ENCODE peak calls at places on chromosomes 4 and X, in six cellular contexts. U is fibroblast of lung, O is choroid plexus epithelial cell, Z is osteocyte, D is GM12865, Y is mammary epithelial cell. P is an unnamed sample.
A peak's percentile ranks its signal among the peaks of the same experiment; 100 is the strongest.

GRCh38 chr4:81965911-81966310 is 407.9 kb downstream of the HNRNPD start:
- DNase-seq in U (no peak), O (no peak), Z (no peak), D (peak; percentile 3), Y (no peak), P (no peak)

GRCh38 chr4:117474987-117475386 is 389.6 kb upstream of the TRAM1L1 start:
- DNase-seq in U (no peak), O (no peak), Z (no peak), D (no peak), Y (peak; percentile 52), P (no peak)

GRCh38 chr4:176013466-176014247 is 52.0 kb upstream of the WDR17 start:
- DNase-seq in U (no peak), O (no peak), Z (no peak), D (peak; percentile 48), Y (no peak), P (no peak)

GRCh38 chrX:136525738-136526606 is 6.0 kb upstream of the VGLL1 start:
- DNase-seq in U (peak; percentile 93), O (peak; percentile 94), Z (no peak), D (no peak), Y (peak; percentile 59), P (no peak)

GRCh38 chr4:118373614-118374255 is 20.9 kb upstream of the PRSS12 start:
- DNase-seq in U (peak; percentile 51), O (peak; percentile 85), Z (no peak), D (peak; percentile 31), Y (no peak), P (no peak)

GRCh38 chr4:138835833-138836521 is 179.6 kb upstream of the NOCT start:
- DNase-seq in U (peak; percentile 7), O (peak; percentile 55), Z (no peak), D (peak; percentile 13), Y (peak; percentile 29), P (no peak)

GRCh38 chrX:2656243-2656836 is 34.8 kb upstream of the CD99 start:
- DNase-seq in U (no peak), O (no peak), Z (no peak), D (no peak), Y (no peak), P (no peak)

GRCh38 chrX:10750581-10750980 is 130.2 kb upstream of the MID1 start:
- DNase-seq in U (no peak), O (no peak), Z (no peak), D (no peak), Y (no peak), P (no peak)

GRCh38 chrX:16002185-16002584 is 121.2 kb upstream of the GRPR start:
- DNase-seq in U (no peak), O (peak; percentile 13), Z (no peak), D (no peak), Y (no peak), P (no peak)

GRCh38 chr4:122759639-122760310 is 27.3 kb downstream of the BBS12 start:
- DNase-seq in U (peak; percentile 58), O (peak; percentile 65), Z (no peak), D (no peak), Y (no peak), P (no peak)
- TF ChIP-seq CTCF in U (peak; percentile 61), O (peak; percentile 66), Z (peak; percentile 61), D (no peak), Y (peak; percentile 27), P (no peak)

DNA sequence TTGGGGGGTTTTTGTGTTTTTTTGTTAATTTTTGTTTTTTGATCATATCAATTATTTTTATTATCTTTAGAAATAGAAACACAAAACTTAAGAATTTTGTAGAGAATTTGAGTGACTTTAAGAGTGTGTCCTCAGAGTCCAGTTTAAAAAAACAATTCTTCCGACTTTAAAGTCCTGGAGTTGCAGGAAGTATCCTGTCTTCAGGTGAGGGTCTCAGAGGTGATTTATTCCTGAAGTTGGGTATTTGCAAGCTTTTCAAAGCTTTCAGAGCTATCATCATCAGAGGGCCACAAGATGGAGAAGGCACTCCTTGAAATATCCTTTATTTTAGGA is 23.0 kb downstream of the TLR10 start:
- DNase-seq in U (no peak), O (no peak), Z (no peak), D (no peak), Y (no peak), P (no peak)
- TF ChIP-seq CTCF in U (no peak), O (no peak), Z (peak; percentile 4), D (no peak), Y (no peak), P (no peak)

GRCh38 chrX:17805120-17805519 is 56.0 kb downstream of the RAI2 start:
- DNase-seq in U (no peak), O (no peak), Z (no peak), D (no peak), Y (no peak), P (no peak)
- TF ChIP-seq CTCF in U (no peak), O (peak; percentile 2), Z (no peak), D (no peak), Y (peak; percentile 4), P (no peak)

DNA sequence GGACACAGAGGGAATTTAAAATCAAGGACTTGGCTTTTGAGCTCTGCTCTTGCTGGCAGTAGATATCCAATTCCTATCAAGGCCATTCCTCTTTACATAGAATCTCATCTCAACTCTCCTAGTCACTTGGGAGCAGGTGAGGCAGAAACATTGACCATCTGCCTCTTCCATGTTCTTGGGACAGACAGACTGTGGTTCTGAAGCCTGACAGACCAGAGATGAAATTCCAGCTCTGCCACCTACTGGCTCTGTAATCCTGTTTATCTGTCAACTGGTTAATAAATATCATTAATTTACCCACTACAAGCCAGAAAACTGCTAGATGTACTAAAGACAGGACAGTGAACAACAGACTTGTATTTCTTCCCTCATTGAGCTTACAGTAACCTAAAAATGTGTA is 300.8 kb downstream of the ADGRL3 start:
- DNase-seq in U (peak; percentile 29), O (peak; percentile 73), Z (no peak), D (no peak), Y (peak; percentile 34), P (no peak)
- TF ChIP-seq CTCF in U (peak; percentile 28), O (peak; percentile 67), Z (peak; percentile 40), D (no peak), Y (peak; percentile 23), P (no peak)

GRCh38 chr4:74175379-74175778 is 17.5 kb downstream of the MTHFD2L start:
- DNase-seq in U (no peak), O (no peak), Z (no peak), D (no peak), Y (no peak), P (no peak)
- TF ChIP-seq CTCF in U (no peak), O (no peak), Z (no peak), D (no peak), Y (no peak), P (no peak)

GRCh38 chrX:153659268-153659667 is 12.3 kb downstream of the DUSP9 start:
- DNase-seq in U (no peak), O (no peak), Z (no peak), D (no peak), Y (no peak), P (no peak)

GRCh38 chrX:153657161-153657560 is 10.2 kb downstream of the DUSP9 start:
- DNase-seq in U (no peak), O (no peak), Z (no peak), D (no peak), Y (no peak), P (no peak)

GRCh38 chrX:153665726-153666306 is 7.8 kb downstream of the PNCK start:
- DNase-seq in U (no peak), O (no peak), Z (no peak), D (no peak), Y (no peak), P (no peak)

GRCh38 chrX:153667281-153667831 is 6.3 kb downstream of the PNCK start:
- DNase-seq in U (no peak), O (no peak), Z (no peak), D (no peak), Y (no peak), P (no peak)

DNA sequence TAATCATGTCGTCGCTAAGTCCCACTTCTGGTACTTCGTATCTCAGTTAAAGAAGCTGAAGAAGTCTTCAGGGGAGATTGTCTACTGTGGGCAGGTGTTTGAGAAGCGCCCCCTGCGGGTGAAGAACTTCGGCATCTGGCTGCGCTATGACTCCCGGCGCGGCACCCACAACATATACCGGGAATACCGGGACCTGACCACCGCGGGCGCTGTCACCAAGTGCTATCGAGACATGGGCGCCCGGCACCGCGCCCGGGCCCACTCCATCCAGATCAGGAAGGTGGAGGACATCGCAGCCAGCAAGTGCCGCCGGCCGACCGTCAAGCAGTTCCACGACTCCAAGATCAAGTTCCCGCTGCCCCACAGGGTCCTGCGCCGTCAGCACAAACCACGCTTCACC is 11.3 kb downstream of the PNCK start:
- DNase-seq in U (peak; percentile 12), O (peak; percentile 39), Z (no peak), D (peak; percentile 40), Y (no peak), P (peak; percentile 17)
- TF ChIP-seq CTCF in U (peak; percentile 33), O (peak; percentile 59), Z (peak; percentile 50), D (peak; percentile 36), Y (peak; percentile 16), P (peak; percentile 43)